ENCODE peak calls at places on chromosomes 4 and X, in four cellular contexts. A is prostate gland, O is PC-9, H is kidney. N is an unnamed sample.

GRCh38 chr4:123676550-123677229 is 280.1 kb downstream of the SPRY1 start:
- DNase-seq in A (no peak), O (no peak), H (no peak), N (no peak)

GRCh38 chr4:140296335-140296753 is 77.1 kb upstream of the SCOC start:
- DNase-seq in A (no peak), O (peak), H (no peak), N (peak)

GRCh38 chrX:15946783-15947550 is 92.4 kb upstream of the AP1S2 start:
- DNase-seq in A (no peak), O (no peak), H (no peak), N (peak)

GRCh38 chr4:168524006-168524405 is 27.2 kb downstream of the PALLD start:
- DNase-seq in A (no peak), O (peak), H (no peak), N (peak)

GRCh38 chr4:150363721-150364688 is 217.9 kb upstream of the MAB21L2 start:
- DNase-seq in A (no peak), O (no peak), H (no peak), N (no peak)

GRCh38 chr4:25919676-25920075 is 5.7 kb downstream of the SMIM20 start:
- DNase-seq in A (no peak), O (peak), H (no peak), N (no peak)

GRCh38 chr4:150385606-150386005 is 196.3 kb upstream of the MAB21L2 start:
- DNase-seq in A (no peak), O (no peak), H (no peak), N (peak)

GRCh38 chr4:40238700-40239548 is 42.1 kb downstream of the RHOH start:
- DNase-seq in A (no peak), O (no peak), H (no peak), N (no peak)

GRCh38 chr4:14130551-14130950 is 503.0 kb upstream of the BOD1L1 start:
- DNase-seq in A (no peak), O (no peak), H (no peak), N (peak)

GRCh38 chr4:14125375-14126129 is 498.0 kb upstream of the BOD1L1 start:
- DNase-seq in A (no peak), O (no peak), H (no peak), N (no peak)
- H3K4me3 ChIP-seq in A (no peak), O (no peak), H (no peak), N (no peak)

GRCh38 chr4:108058685-108059440 is 69.2 kb downstream of the HADH start:
- DNase-seq in A (peak), O (peak), H (no peak), N (peak)
- TF ChIP-seq CTCF in A (no peak), O (no peak), H (no peak), N (no peak)

GRCh38 chrX:30310429-30311206 is 1.4 kb upstream of the NR0B1 start:
- DNase-seq in A (no peak), O (no peak), H (no peak), N (no peak)

GRCh38 chrX:30307466-30307865 is 1.7 kb downstream of the NR0B1 start:
- DNase-seq in A (no peak), O (no peak), H (no peak), N (no peak)

GRCh38 chrX:30312858-30313257 is 3.7 kb upstream of the NR0B1 start:
- DNase-seq in A (no peak), O (no peak), H (no peak), N (no peak)

GRCh38 chrX:30308263-30309138 is 689 bp downstream of the NR0B1 start:
- DNase-seq in A (no peak), O (no peak), H (peak), N (no peak)

GRCh38 chrX:30309139-30309571 is at the start of gene NR0B1:
- DNase-seq in A (no peak), O (no peak), H (peak), N (no peak)
- H3K4me3 ChIP-seq in A (no peak), O (no peak), H (no peak), N (peak)

DNA sequence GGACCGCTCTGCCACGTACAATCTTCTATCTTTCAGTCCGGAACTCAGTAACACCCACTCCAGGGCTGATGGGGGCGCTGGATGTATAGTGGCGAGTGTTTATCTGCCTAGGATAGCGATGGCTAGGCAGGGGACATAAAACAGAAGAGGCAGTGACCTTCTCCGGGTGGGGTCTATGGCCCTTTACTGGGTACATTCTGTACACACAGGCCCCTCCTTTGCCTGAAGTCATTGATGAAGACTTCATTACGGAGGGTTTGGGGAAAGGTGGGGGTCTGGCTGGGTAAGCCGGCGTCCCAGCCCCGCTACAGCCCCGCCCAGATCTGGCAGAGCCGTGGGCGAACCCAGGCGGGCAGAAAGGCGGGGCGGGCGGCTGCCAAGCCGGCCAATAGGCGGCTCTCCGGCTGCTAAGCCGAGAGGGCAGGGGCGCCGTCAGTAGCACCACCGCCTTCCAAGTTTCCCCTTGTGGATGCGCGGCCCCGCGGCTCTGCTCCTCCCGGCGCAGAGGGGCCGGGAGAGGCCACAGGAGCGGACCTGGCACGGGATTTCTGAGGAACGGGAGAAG is at the start of gene CHST7:
- DNase-seq in A (peak), O (no peak), H (peak), N (no peak)
- TF ChIP-seq CTCF in A (no peak), O (no peak), H (no peak), N (peak)

GRCh38 chr4:212438-213174 is 88.3 kb downstream of the ZNF718 start:
- DNase-seq in A (peak), O (no peak), H (peak), N (peak)
- H3K4me3 ChIP-seq in A (peak), O (no peak), H (peak), N (peak)

GRCh38 chr4:5398056-5398455 is 310.3 kb downstream of the EVC2 start:
- DNase-seq in A (no peak), O (no peak), H (no peak), N (no peak)

GRCh38 chr4:5404073-5404472 is 304.3 kb downstream of the EVC2 start:
- DNase-seq in A (no peak), O (no peak), H (no peak), N (no peak)

GRCh38 chr4:5395781-5396180 is 312.6 kb downstream of the EVC2 start:
- DNase-seq in A (no peak), O (no peak), H (no peak), N (no peak)

GRCh38 chr4:5399790-5400421 is 308.5 kb downstream of the EVC2 start:
- DNase-seq in A (no peak), O (no peak), H (no peak), N (no peak)
- TF ChIP-seq CTCF in A (no peak), O (peak), H (peak), N (peak)

GRCh38 chrX:30572678-30573077 is 4.9 kb downstream of the TASL start:
- DNase-seq in A (no peak), O (no peak), H (no peak), N (no peak)

GRCh38 chrX:30573125-30573524 is 4.4 kb downstream of the TASL start:
- DNase-seq in A (no peak), O (no peak), H (no peak), N (no peak)

GRCh38 chrX:30580641-30581040 is 3.1 kb upstream of the TASL start:
- DNase-seq in A (no peak), O (no peak), H (no peak), N (no peak)

GRCh38 chrX:30577362-30577961 is at the start of gene TASL:
- DNase-seq in A (no peak), O (no peak), H (no peak), N (no peak)

DNA sequence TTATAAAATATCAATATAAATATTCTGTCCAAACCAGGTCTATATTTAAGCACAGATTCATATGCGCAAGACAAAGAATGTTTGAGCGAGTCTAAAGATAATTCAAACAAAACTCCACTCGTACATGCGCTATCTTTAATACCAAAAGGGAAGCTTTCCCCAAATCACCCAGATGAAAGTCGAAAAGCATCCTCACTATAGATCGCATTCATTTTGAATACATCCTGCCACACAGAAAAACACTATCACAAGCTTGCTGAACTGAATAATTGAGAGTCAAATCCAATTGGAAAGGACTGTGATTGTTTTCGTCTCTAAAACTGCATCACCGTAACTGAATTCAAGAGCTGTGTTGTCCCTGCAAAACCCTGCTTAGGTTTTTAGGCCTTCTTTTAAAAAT is 685 bp downstream of the TASL start:
- DNase-seq in A (no peak), O (no peak), H (no peak), N (no peak)
- H3K4me3 ChIP-seq in A (no peak), O (no peak), H (peak), N (no peak)

DNA sequence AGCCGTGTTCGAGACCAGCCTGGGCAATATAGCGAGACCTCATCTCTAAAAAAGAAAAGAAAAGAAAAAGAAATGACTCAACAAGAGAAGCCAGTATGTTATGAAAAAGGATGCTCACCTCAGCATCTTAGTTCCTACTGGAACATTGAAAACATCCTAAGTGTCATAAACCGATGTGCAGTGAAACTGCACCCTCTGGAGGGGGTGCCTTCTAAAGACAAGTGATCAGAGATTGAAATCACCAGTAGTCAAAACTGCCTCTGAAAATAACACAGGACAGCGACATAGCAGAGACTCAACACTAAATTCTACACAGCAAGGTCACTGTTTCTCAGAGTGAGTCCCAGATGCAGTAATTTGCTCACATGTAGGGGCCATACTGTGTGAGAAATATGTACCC is 28.0 kb upstream of the ATP6AP2 start:
- DNase-seq in A (no peak), O (no peak), H (no peak), N (no peak)
- TF ChIP-seq CTCF in A (peak), O (no peak), H (no peak), N (no peak)

DNA sequence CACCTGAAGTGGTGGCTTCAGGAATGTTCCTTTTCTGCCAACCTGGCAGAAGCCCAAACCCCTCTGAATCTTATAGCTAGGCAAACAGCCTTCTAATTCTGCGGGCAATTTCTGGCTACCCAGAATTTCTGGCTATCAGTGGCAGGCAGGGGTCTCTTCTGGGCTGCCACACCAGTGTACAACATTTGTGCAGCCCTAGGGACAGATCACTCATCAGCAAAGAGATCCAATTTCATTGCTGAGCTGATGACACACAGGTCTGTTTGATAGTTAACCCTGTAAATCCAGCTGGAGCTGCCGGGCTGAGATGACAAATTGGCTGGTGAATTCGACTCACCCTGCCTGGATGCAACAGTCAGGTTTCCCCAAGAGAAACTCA is 2.4 kb downstream of the MID1 start:
- DNase-seq in A (peak), O (peak), H (no peak), N (no peak)
- H3K4me3 ChIP-seq in A (no peak), O (peak), H (peak), N (peak)

GRCh38 chr4:153142700-153143438 is 61.4 kb upstream of the TRIM2 start:
- DNase-seq in A (peak), O (peak), H (peak), N (no peak)
- TF ChIP-seq CTCF in A (peak), O (peak), H (peak), N (peak)

N was measured in AG04449.